ENCODE peak calls at places on chromosome 1, in six cellular contexts. Z is GM20000, J is GM13977, U is omental fat pad, R is mammary epithelial cell, I is RWPE1. W is an unnamed sample.

GRCh38 chr1:11052839-11053757 is 6.1 kb upstream of the MASP2 start:
- DNase-seq in Z (no peak), J (no peak), U (no peak), R (no peak), I (no peak), W (no peak)

GRCh38 chr1:101137144-101138126 is 99.4 kb upstream of the S1PR1 start:
- DNase-seq in Z (no peak), J (no peak), U (no peak), R (no peak), I (no peak), W (no peak)

GRCh38 chr1:203072911-203073310 is 12.9 kb downstream of the MYOG start:
- DNase-seq in Z (no peak), J (no peak), U (no peak), R (peak), I (no peak), W (no peak)

GRCh38 chr1:9561429-9561828 is 22.2 kb downstream of the SLC25A33 start:
- DNase-seq in Z (no peak), J (no peak), U (no peak), R (peak), I (peak), W (no peak)

GRCh38 chr1:178055779-178056471 is 38.0 kb upstream of the RASAL2 start:
- DNase-seq in Z (peak), J (peak), U (no peak), R (no peak), I (no peak), W (no peak)

GRCh38 chr1:199762567-199762966 is 264.9 kb upstream of the NR5A2 start:
- DNase-seq in Z (no peak), J (no peak), U (no peak), R (no peak), I (no peak), W (no peak)

GRCh38 chr1:205286335-205286950 is 35.1 kb downstream of the NUAK2 start:
- DNase-seq in Z (peak), J (peak), U (no peak), R (peak), I (no peak), W (peak)

GRCh38 chr1:45304311-45305081 is 22.2 kb upstream of the HPDL start:
- DNase-seq in Z (no peak), J (peak), U (no peak), R (no peak), I (no peak), W (peak)

GRCh38 chr1:76040327-76040868 is 34.1 kb upstream of the ST6GALNAC3 start:
- DNase-seq in Z (no peak), J (no peak), U (no peak), R (no peak), I (no peak), W (no peak)

GRCh38 chr1:229171934-229172333 is 99.0 kb upstream of the RAB4A start:
- DNase-seq in Z (no peak), J (no peak), U (no peak), R (no peak), I (no peak), W (no peak)

GRCh38 chr1:155910621-155911121 is 478 bp downstream of the RIT1 start:
- DNase-seq in Z (peak), J (peak), U (no peak), R (peak), I (peak), W (peak)

GRCh38 chr1:150981805-150982712 is at the start of gene ANXA9:
- DNase-seq in Z (no peak), J (no peak), U (no peak), R (peak), I (no peak), W (peak)

GRCh38 chr1:235079443-235079967 is 49.1 kb downstream of the TOMM20 start:
- DNase-seq in Z (no peak), J (peak), U (no peak), R (peak), I (peak), W (no peak)

GRCh38 chr1:168360622-168361021 is 79.9 kb downstream of the TBX19 start:
- DNase-seq in Z (no peak), J (no peak), U (no peak), R (no peak), I (no peak), W (no peak)

GRCh38 chr1:36091698-36092097 is 3.0 kb downstream of the ADPRS start:
- DNase-seq in Z (no peak), J (no peak), U (no peak), R (no peak), I (no peak), W (no peak)

GRCh38 chr1:112060266-112060665 is 70.8 kb upstream of the KCND3 start:
- DNase-seq in Z (no peak), J (no peak), U (no peak), R (no peak), I (no peak), W (no peak)

GRCh38 chr1:226531360-226532093 is 17.0 kb upstream of the STUM start:
- DNase-seq in Z (no peak), J (no peak), U (no peak), R (no peak), I (no peak), W (no peak)

GRCh38 chr1:203359010-203359571 is 8.2 kb upstream of the FMOD start:
- DNase-seq in Z (no peak), J (no peak), U (no peak), R (no peak), I (no peak), W (no peak)

GRCh38 chr1:239056940-239057339 is 329.4 kb upstream of the CHRM3 start:
- DNase-seq in Z (no peak), J (no peak), U (no peak), R (no peak), I (no peak), W (no peak)
- TF ChIP-seq CTCF in Z (no peak), J (no peak), U (no peak), R (no peak), I (no peak), W (no peak)

GRCh38 chr1:152107289-152107983 is 7.8 kb downstream of the TCHH start:
- DNase-seq in Z (no peak), J (no peak), U (no peak), R (no peak), I (no peak), W (peak)
- TF ChIP-seq CTCF in Z (no peak), J (no peak), U (no peak), R (peak), I (no peak), W (no peak)

GRCh38 chr1:221271696-221272095 is 392.5 kb downstream of the HLX start:
- DNase-seq in Z (no peak), J (no peak), U (no peak), R (no peak), I (no peak), W (no peak)

GRCh38 chr1:221268295-221268694 is 389.1 kb downstream of the HLX start:
- DNase-seq in Z (no peak), J (no peak), U (no peak), R (peak), I (no peak), W (no peak)

GRCh38 chr1:221276911-221277310 is 397.7 kb downstream of the HLX start:
- DNase-seq in Z (no peak), J (no peak), U (no peak), R (no peak), I (no peak), W (no peak)

GRCh38 chr1:221274373-221274772 is 395.1 kb downstream of the HLX start:
- DNase-seq in Z (no peak), J (no peak), U (no peak), R (no peak), I (no peak), W (no peak)

GRCh38 chr1:221272940-221273339 is 393.7 kb downstream of the HLX start:
- DNase-seq in Z (no peak), J (no peak), U (no peak), R (no peak), I (no peak), W (no peak)
- TF ChIP-seq CTCF in Z (no peak), J (no peak), U (no peak), R (peak), I (no peak), W (no peak)

DNA sequence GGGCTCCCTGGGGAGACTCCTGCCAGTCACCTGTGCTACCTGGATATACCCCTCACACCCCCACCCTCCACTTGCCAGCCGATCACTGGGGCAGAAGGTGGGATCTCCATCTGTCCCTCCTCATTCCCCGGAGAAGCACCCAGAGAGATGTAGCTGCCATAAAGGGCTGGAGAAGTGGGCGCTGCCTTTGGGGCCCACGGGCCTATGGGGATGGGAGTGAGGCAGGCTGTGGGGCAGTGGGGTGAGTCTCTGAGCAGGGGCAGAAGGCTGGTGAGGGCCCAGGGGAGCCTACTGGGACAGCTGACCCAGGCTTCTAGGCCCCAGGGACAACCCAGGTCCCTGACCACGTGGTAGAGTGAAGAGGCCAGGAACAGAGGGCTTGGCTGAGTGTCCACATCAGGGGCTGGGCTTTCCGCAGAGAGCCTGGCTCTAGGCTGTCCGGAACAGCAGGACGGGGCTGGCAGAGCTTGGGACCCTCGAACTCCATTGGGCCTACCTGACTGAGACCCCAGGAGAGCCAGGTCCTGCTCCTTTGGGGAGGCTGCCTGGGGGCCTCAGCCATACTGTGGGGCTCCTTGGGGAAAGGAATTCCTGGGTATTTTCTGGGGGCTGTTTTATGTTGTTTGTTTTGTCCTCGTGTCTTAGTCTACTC is 205.9 kb upstream of the VAMP3 start:
- DNase-seq in Z (no peak), J (no peak), U (no peak), R (no peak), I (no peak), W (no peak)
- TF ChIP-seq CTCF in Z (no peak), J (no peak), U (no peak), R (no peak), I (no peak), W (no peak)

DNA sequence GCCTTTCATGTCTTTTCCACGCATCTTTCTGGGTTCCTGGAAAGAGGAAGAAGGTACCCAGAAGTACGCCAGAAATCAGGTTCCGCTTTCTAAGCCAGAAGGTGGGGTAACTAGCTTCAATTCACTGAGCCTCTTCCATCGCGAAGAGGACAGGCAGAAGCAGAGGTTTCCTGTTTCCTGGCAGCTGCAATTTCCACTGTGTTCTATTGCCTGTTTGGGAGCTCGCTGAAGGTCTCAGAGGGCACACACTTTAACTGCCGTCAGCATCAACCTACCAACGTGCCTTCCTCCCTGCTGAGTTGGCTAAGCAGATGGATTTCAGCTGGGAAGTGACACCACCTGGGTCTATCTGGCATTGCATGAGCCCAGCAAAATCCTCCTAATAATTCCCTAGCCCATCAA is 10.0 kb downstream of the NCF2 start:
- DNase-seq in Z (no peak), J (peak), U (no peak), R (no peak), I (no peak), W (peak)
- TF ChIP-seq CTCF in Z (no peak), J (no peak), U (no peak), R (no peak), I (no peak), W (no peak)

GRCh38 chr1:110221119-110221518 is 11.0 kb downstream of the KCNC4 start:
- DNase-seq in Z (no peak), J (no peak), U (no peak), R (no peak), I (no peak), W (no peak)

GRCh38 chr1:110218137-110218536 is 8.0 kb downstream of the KCNC4 start:
- DNase-seq in Z (no peak), J (no peak), U (no peak), R (no peak), I (no peak), W (no peak)

GRCh38 chr1:110216844-110217444 is 6.8 kb downstream of the KCNC4 start:
- DNase-seq in Z (no peak), J (no peak), U (no peak), R (no peak), I (no peak), W (peak)

GRCh38 chr1:110220324-110220723 is 10.2 kb downstream of the KCNC4 start:
- DNase-seq in Z (no peak), J (no peak), U (no peak), R (no peak), I (no peak), W (no peak)

DNA sequence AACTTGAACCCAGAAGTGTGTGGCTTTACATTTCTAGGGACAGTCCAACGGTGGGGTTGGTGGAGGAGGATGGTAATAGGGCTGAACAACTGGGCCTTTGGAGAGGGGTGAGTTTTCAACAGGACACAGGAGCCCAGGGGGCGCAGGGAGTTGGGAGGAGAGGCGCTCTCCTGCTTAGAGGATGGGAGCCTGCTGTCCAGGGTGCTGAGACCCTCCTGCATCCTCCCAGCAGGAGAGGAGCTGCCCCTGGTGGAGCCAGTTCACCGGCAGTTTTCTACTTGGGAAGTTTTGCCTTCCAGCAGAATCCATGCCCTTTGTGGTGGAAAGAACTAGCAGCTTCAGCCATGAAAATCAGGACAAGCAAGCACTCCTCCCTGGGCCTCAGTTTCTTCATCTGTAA is 8.6 kb downstream of the KCNC4 start:
- DNase-seq in Z (no peak), J (no peak), U (no peak), R (no peak), I (no peak), W (no peak)
- TF ChIP-seq CTCF in Z (no peak), J (no peak), U (no peak), R (no peak), I (no peak), W (no peak)

GRCh38 chr1:228003461-228004330 is 3.1 kb upstream of the WNT3A start:
- DNase-seq in Z (no peak), J (peak), U (no peak), R (no peak), I (no peak), W (no peak)

GRCh38 chr1:228002792-228003191 is 4.0 kb upstream of the WNT3A start:
- DNase-seq in Z (no peak), J (no peak), U (no peak), R (no peak), I (no peak), W (no peak)

GRCh38 chr1:228004887-228005462 is 1.8 kb upstream of the WNT3A start:
- DNase-seq in Z (no peak), J (peak), U (no peak), R (no peak), I (no peak), W (no peak)

GRCh38 chr1:228005511-228006033 is 1.2 kb upstream of the WNT3A start:
- DNase-seq in Z (no peak), J (peak), U (no peak), R (no peak), I (no peak), W (no peak)

GRCh38 chr1:228004331-228004871 is 2.4 kb upstream of the WNT3A start:
- DNase-seq in Z (peak), J (peak), U (no peak), R (peak), I (no peak), W (peak)
- TF ChIP-seq CTCF in Z (peak), J (peak), U (no peak), R (peak), I (peak), W (peak)

GRCh38 chr1:32200226-32201010 is at the start of gene CCDC28B:
- DNase-seq in Z (peak), J (peak), U (peak), R (peak), I (peak), W (peak)

GRCh38 chr1:32199043-32199716 is 1.2 kb upstream of the CCDC28B start:
- DNase-seq in Z (no peak), J (no peak), U (no peak), R (no peak), I (no peak), W (no peak)

GRCh38 chr1:32199717-32200072 is 700 bp upstream of the CCDC28B start:
- DNase-seq in Z (no peak), J (no peak), U (no peak), R (no peak), I (no peak), W (no peak)

GRCh38 chr1:32198237-32199042 is 2.0 kb upstream of the CCDC28B start:
- DNase-seq in Z (no peak), J (no peak), U (no peak), R (no peak), I (no peak), W (no peak)

GRCh38 chr1:32201011-32201855 is 838 bp downstream of the CCDC28B start:
- DNase-seq in Z (peak), J (peak), U (no peak), R (peak), I (no peak), W (peak)
- TF ChIP-seq CTCF in Z (no peak), J (peak), U (no peak), R (no peak), I (no peak), W (no peak)

W was measured in activated CD8-positive, alpha-beta T cell treated with anti-CD3 and anti-CD28 coated beads for 36 hours.